ENCODE peak calls at places on chromosomes 16 and 17, in five cellular contexts. One of them, this sample, is unnamed.

GRCh38 chr17:71632328-71632727 is 488.5 kb upstream of the SOX9 start:
- DNase-seq in cardiac fibroblast: peak; percentile 5
- DNase-seq in CD8-positive, alpha-beta T cell: no peak
- DNase-seq in epithelial cell of proximal tubule: no peak
- DNase-seq in astrocyte of the cerebellum: peak; percentile 26
- DNase-seq in this sample: peak; percentile 48

GRCh38 chr17:73017653-73018052 is 74.8 kb downstream of the SLC39A11 start:
- DNase-seq in cardiac fibroblast: peak; percentile 29
- DNase-seq in CD8-positive, alpha-beta T cell: no peak
- DNase-seq in epithelial cell of proximal tubule: no peak
- DNase-seq in astrocyte of the cerebellum: no peak
- DNase-seq in this sample: no peak

GRCh38 chr17:72136692-72137550 is 16.1 kb downstream of the SOX9 start:
- DNase-seq in cardiac fibroblast: no peak
- DNase-seq in CD8-positive, alpha-beta T cell: no peak
- DNase-seq in epithelial cell of proximal tubule: peak; percentile 70
- DNase-seq in astrocyte of the cerebellum: no peak
- DNase-seq in this sample: peak; percentile 93

GRCh38 chr17:46774108-46774737 is 44.3 kb downstream of the WNT3 start:
- DNase-seq in cardiac fibroblast: no peak
- DNase-seq in CD8-positive, alpha-beta T cell: no peak
- DNase-seq in epithelial cell of proximal tubule: no peak
- DNase-seq in astrocyte of the cerebellum: no peak
- DNase-seq in this sample: no peak

GRCh38 chr17:37488009-37488604 is 1.6 kb upstream of the DUSP14 start:
- DNase-seq in cardiac fibroblast: peak; percentile 96
- DNase-seq in CD8-positive, alpha-beta T cell: no peak
- DNase-seq in epithelial cell of proximal tubule: peak; percentile 96
- DNase-seq in astrocyte of the cerebellum: peak; percentile 87
- DNase-seq in this sample: peak; percentile 86

GRCh38 chr16:28104404-28104803 is 40.9 kb upstream of the GSG1L start:
- DNase-seq in cardiac fibroblast: no peak
- DNase-seq in CD8-positive, alpha-beta T cell: no peak
- DNase-seq in epithelial cell of proximal tubule: no peak
- DNase-seq in astrocyte of the cerebellum: no peak
- DNase-seq in this sample: no peak

GRCh38 chr16:58109330-58109729 is 19.9 kb downstream of the CFAP20 start:
- DNase-seq in cardiac fibroblast: no peak
- DNase-seq in CD8-positive, alpha-beta T cell: no peak
- DNase-seq in epithelial cell of proximal tubule: no peak
- DNase-seq in astrocyte of the cerebellum: no peak
- DNase-seq in this sample: no peak

GRCh38 chr17:74569392-74570003 is 2.2 kb upstream of the CD300H start:
- DNase-seq in cardiac fibroblast: peak; percentile 97
- DNase-seq in CD8-positive, alpha-beta T cell: no peak
- DNase-seq in epithelial cell of proximal tubule: peak; percentile 81
- DNase-seq in astrocyte of the cerebellum: peak; percentile 92
- DNase-seq in this sample: peak; percentile 78

GRCh38 chr16:11668590-11669379 is 530 bp downstream of the SNN start:
- DNase-seq in cardiac fibroblast: no peak
- DNase-seq in CD8-positive, alpha-beta T cell: no peak
- DNase-seq in epithelial cell of proximal tubule: no peak
- DNase-seq in astrocyte of the cerebellum: no peak
- DNase-seq in this sample: no peak

GRCh38 chr16:6068063-6068462 is 970.5 kb upstream of the EEF2KMT start:
- DNase-seq in cardiac fibroblast: no peak
- DNase-seq in CD8-positive, alpha-beta T cell: no peak
- DNase-seq in epithelial cell of proximal tubule: no peak
- DNase-seq in astrocyte of the cerebellum: no peak
- DNase-seq in this sample: no peak

GRCh38 chr16:24146523-24146922 is 109.6 kb upstream of the CACNG3 start:
- DNase-seq in cardiac fibroblast: no peak
- DNase-seq in CD8-positive, alpha-beta T cell: no peak
- DNase-seq in epithelial cell of proximal tubule: no peak
- DNase-seq in astrocyte of the cerebellum: no peak
- DNase-seq in this sample: no peak

GRCh38 chr16:74035816-74036215 is 260.8 kb upstream of the PSMD7 start:
- DNase-seq in cardiac fibroblast: peak; percentile 1
- DNase-seq in CD8-positive, alpha-beta T cell: no peak
- DNase-seq in epithelial cell of proximal tubule: no peak
- DNase-seq in astrocyte of the cerebellum: no peak
- DNase-seq in this sample: peak; percentile 4

GRCh38 chr17:68437979-68438877 is 19.1 kb downstream of the WIPI1 start:
- DNase-seq in cardiac fibroblast: peak; percentile 55
- DNase-seq in CD8-positive, alpha-beta T cell: peak; percentile 53
- DNase-seq in epithelial cell of proximal tubule: no peak
- DNase-seq in astrocyte of the cerebellum: no peak
- DNase-seq in this sample: no peak

GRCh38 chr16:24701521-24701951 is 27.9 kb upstream of the TNRC6A start:
- DNase-seq in cardiac fibroblast: peak; percentile 85
- DNase-seq in CD8-positive, alpha-beta T cell: no peak
- DNase-seq in epithelial cell of proximal tubule: no peak
- DNase-seq in astrocyte of the cerebellum: peak; percentile 38
- DNase-seq in this sample: no peak

GRCh38 chr17:4988168-4988567 is 693 bp upstream of the CAMTA2 start:
- DNase-seq in cardiac fibroblast: no peak
- DNase-seq in CD8-positive, alpha-beta T cell: peak; percentile 10
- DNase-seq in epithelial cell of proximal tubule: no peak
- DNase-seq in astrocyte of the cerebellum: no peak
- DNase-seq in this sample: no peak

GRCh38 chr17:28841901-28842281 is 699 bp downstream of the FAM222B start:
- DNase-seq in cardiac fibroblast: no peak
- DNase-seq in CD8-positive, alpha-beta T cell: no peak
- DNase-seq in epithelial cell of proximal tubule: no peak
- DNase-seq in astrocyte of the cerebellum: no peak
- DNase-seq in this sample: no peak

GRCh38 chr17:8719291-8720246 is 25.1 kb downstream of the CCDC42 start:
- DNase-seq in cardiac fibroblast: no peak
- DNase-seq in CD8-positive, alpha-beta T cell: no peak
- DNase-seq in epithelial cell of proximal tubule: no peak
- DNase-seq in astrocyte of the cerebellum: no peak
- DNase-seq in this sample: no peak

GRCh38 chr16:75319513-75320401 is 68.3 kb upstream of the BCAR1 start:
- DNase-seq in cardiac fibroblast: peak; percentile 87
- DNase-seq in CD8-positive, alpha-beta T cell: no peak
- DNase-seq in epithelial cell of proximal tubule: peak; percentile 30
- DNase-seq in astrocyte of the cerebellum: peak; percentile 90
- DNase-seq in this sample: peak; percentile 27

GRCh38 chr17:30084773-30085172 is 31.8 kb upstream of the NSRP1 start:
- DNase-seq in cardiac fibroblast: no peak
- DNase-seq in CD8-positive, alpha-beta T cell: no peak
- DNase-seq in epithelial cell of proximal tubule: no peak
- DNase-seq in astrocyte of the cerebellum: no peak
- DNase-seq in this sample: no peak

GRCh38 chr17:15404116-15404730 is 62.8 kb upstream of the TEKT3 start:
- DNase-seq in cardiac fibroblast: peak; percentile 59
- DNase-seq in CD8-positive, alpha-beta T cell: no peak
- DNase-seq in epithelial cell of proximal tubule: no peak
- DNase-seq in astrocyte of the cerebellum: no peak
- DNase-seq in this sample: no peak

GRCh38 chr16:28108590-28109247 is 45.2 kb upstream of the GSG1L start:
- DNase-seq in cardiac fibroblast: no peak
- DNase-seq in CD8-positive, alpha-beta T cell: no peak
- DNase-seq in epithelial cell of proximal tubule: no peak
- DNase-seq in astrocyte of the cerebellum: no peak
- DNase-seq in this sample: no peak

GRCh38 chr17:78378225-78379133 is at the start of gene PGS1:
- DNase-seq in cardiac fibroblast: peak; percentile 80
- DNase-seq in CD8-positive, alpha-beta T cell: peak; percentile 84
- DNase-seq in epithelial cell of proximal tubule: no peak
- DNase-seq in astrocyte of the cerebellum: no peak
- DNase-seq in this sample: peak; percentile 80
- H3K4me3 ChIP-seq in cardiac fibroblast: peak within 1 kb of the TSS; percentile 93
- H3K4me3 ChIP-seq in CD8-positive, alpha-beta T cell: peak within 1 kb of the TSS; percentile 91
- H3K4me3 ChIP-seq in epithelial cell of proximal tubule: peak within 1 kb of the TSS; percentile 82
- H3K4me3 ChIP-seq in astrocyte of the cerebellum: peak within 1 kb of the TSS; percentile 75
- H3K4me3 ChIP-seq in this sample: peak within 1 kb of the TSS; percentile 84

GRCh38 chr16:89491238-89491869 is 993 bp upstream of the ANKRD11 start:
- DNase-seq in cardiac fibroblast: no peak
- DNase-seq in CD8-positive, alpha-beta T cell: no peak
- DNase-seq in epithelial cell of proximal tubule: no peak
- DNase-seq in astrocyte of the cerebellum: no peak
- DNase-seq in this sample: no peak

GRCh38 chr16:89490386-89491237 is at the start of gene ANKRD11:
- DNase-seq in cardiac fibroblast: peak; percentile 100
- DNase-seq in CD8-positive, alpha-beta T cell: peak; percentile 98
- DNase-seq in epithelial cell of proximal tubule: peak; percentile 95
- DNase-seq in astrocyte of the cerebellum: peak; percentile 99
- DNase-seq in this sample: peak; percentile 100

GRCh38 chr16:89491974-89492687 is 1.8 kb upstream of the ANKRD11 start:
- DNase-seq in cardiac fibroblast: no peak
- DNase-seq in CD8-positive, alpha-beta T cell: no peak
- DNase-seq in epithelial cell of proximal tubule: no peak
- DNase-seq in astrocyte of the cerebellum: no peak
- DNase-seq in this sample: no peak

GRCh38 chr16:89489040-89489721 is 1.2 kb downstream of the ANKRD11 start:
- DNase-seq in cardiac fibroblast: peak; percentile 98
- DNase-seq in CD8-positive, alpha-beta T cell: peak; percentile 81
- DNase-seq in epithelial cell of proximal tubule: peak; percentile 67
- DNase-seq in astrocyte of the cerebellum: peak; percentile 87
- DNase-seq in this sample: peak; percentile 93

GRCh38 chr16:89489731-89490385 is 503 bp downstream of the ANKRD11 start:
- DNase-seq in cardiac fibroblast: no peak
- DNase-seq in CD8-positive, alpha-beta T cell: no peak
- DNase-seq in epithelial cell of proximal tubule: no peak
- DNase-seq in astrocyte of the cerebellum: no peak
- DNase-seq in this sample: no peak
- H3K4me3 ChIP-seq in cardiac fibroblast: peak overlapping the region; percentile 73
- H3K4me3 ChIP-seq in CD8-positive, alpha-beta T cell: peak overlapping the region; percentile 63
- H3K4me3 ChIP-seq in epithelial cell of proximal tubule: peak overlapping the region; percentile 69
- H3K4me3 ChIP-seq in astrocyte of the cerebellum: peak overlapping the region; percentile 65
- H3K4me3 ChIP-seq in this sample: peak overlapping the region; percentile 46

GRCh38 chr16:3067929-3068288 is 2.5 kb downstream of the IL32 start:
- DNase-seq in cardiac fibroblast: no peak
- DNase-seq in CD8-positive, alpha-beta T cell: no peak
- DNase-seq in epithelial cell of proximal tubule: no peak
- DNase-seq in astrocyte of the cerebellum: no peak
- DNase-seq in this sample: no peak
- H3K4me3 ChIP-seq in cardiac fibroblast: no peak overlapping the region
- H3K4me3 ChIP-seq in CD8-positive, alpha-beta T cell: peak overlapping the region; percentile 100
- H3K4me3 ChIP-seq in epithelial cell of proximal tubule: no peak overlapping the region
- H3K4me3 ChIP-seq in astrocyte of the cerebellum: no peak overlapping the region
- H3K4me3 ChIP-seq in this sample: no peak overlapping the region

GRCh38 chr17:50163846-50164696 is 1.7 kb upstream of the SGCA start:
- DNase-seq in cardiac fibroblast: no peak
- DNase-seq in CD8-positive, alpha-beta T cell: no peak
- DNase-seq in epithelial cell of proximal tubule: no peak
- DNase-seq in astrocyte of the cerebellum: no peak
- DNase-seq in this sample: no peak

GRCh38 chr17:50162466-50163254 is 3.1 kb upstream of the SGCA start:
- DNase-seq in cardiac fibroblast: no peak
- DNase-seq in CD8-positive, alpha-beta T cell: no peak
- DNase-seq in epithelial cell of proximal tubule: no peak
- DNase-seq in astrocyte of the cerebellum: no peak
- DNase-seq in this sample: no peak

GRCh38 chr17:50161023-50161910 is 4.5 kb upstream of the SGCA start:
- DNase-seq in cardiac fibroblast: peak; percentile 93
- DNase-seq in CD8-positive, alpha-beta T cell: peak; percentile 93
- DNase-seq in epithelial cell of proximal tubule: no peak
- DNase-seq in astrocyte of the cerebellum: peak; percentile 71
- DNase-seq in this sample: peak; percentile 88

GRCh38 chr17:50164697-50164988 is 1.2 kb upstream of the SGCA start:
- DNase-seq in cardiac fibroblast: no peak
- DNase-seq in CD8-positive, alpha-beta T cell: no peak
- DNase-seq in epithelial cell of proximal tubule: no peak
- DNase-seq in astrocyte of the cerebellum: no peak
- DNase-seq in this sample: no peak

GRCh38 chr17:50161911-50162288 is 3.9 kb upstream of the SGCA start:
- DNase-seq in cardiac fibroblast: no peak
- DNase-seq in CD8-positive, alpha-beta T cell: no peak
- DNase-seq in epithelial cell of proximal tubule: no peak
- DNase-seq in astrocyte of the cerebellum: no peak
- DNase-seq in this sample: no peak
- H3K4me3 ChIP-seq in cardiac fibroblast: no peak overlapping the region
- H3K4me3 ChIP-seq in CD8-positive, alpha-beta T cell: peak overlapping the region; percentile 24
- H3K4me3 ChIP-seq in epithelial cell of proximal tubule: no peak overlapping the region
- H3K4me3 ChIP-seq in astrocyte of the cerebellum: peak overlapping the region; percentile 50
- H3K4me3 ChIP-seq in this sample: no peak overlapping the region

GRCh38 chr16:29898786-29899515 is 399 bp downstream of the SEZ6L2 start:
- DNase-seq in cardiac fibroblast: no peak
- DNase-seq in CD8-positive, alpha-beta T cell: no peak
- DNase-seq in epithelial cell of proximal tubule: no peak
- DNase-seq in astrocyte of the cerebellum: no peak
- DNase-seq in this sample: no peak

GRCh38 chr16:29899516-29900101 is at the start of gene SEZ6L2:
- DNase-seq in cardiac fibroblast: peak; percentile 95
- DNase-seq in CD8-positive, alpha-beta T cell: peak; percentile 76
- DNase-seq in epithelial cell of proximal tubule: peak; percentile 70
- DNase-seq in astrocyte of the cerebellum: peak; percentile 35
- DNase-seq in this sample: peak; percentile 96

GRCh38 chr16:29900102-29900887 is at the start of gene ASPHD1:
- DNase-seq in cardiac fibroblast: peak; percentile 88
- DNase-seq in CD8-positive, alpha-beta T cell: no peak
- DNase-seq in epithelial cell of proximal tubule: peak; percentile 52
- DNase-seq in astrocyte of the cerebellum: no peak
- DNase-seq in this sample: peak; percentile 83

GRCh38 chr16:29901607-29901945 is 1.3 kb downstream of the ASPHD1 start:
- DNase-seq in cardiac fibroblast: no peak
- DNase-seq in CD8-positive, alpha-beta T cell: no peak
- DNase-seq in epithelial cell of proximal tubule: no peak
- DNase-seq in astrocyte of the cerebellum: no peak
- DNase-seq in this sample: no peak

GRCh38 chr16:29900888-29901606 is 759 bp downstream of the ASPHD1 start:
- DNase-seq in cardiac fibroblast: no peak
- DNase-seq in CD8-positive, alpha-beta T cell: no peak
- DNase-seq in epithelial cell of proximal tubule: no peak
- DNase-seq in astrocyte of the cerebellum: no peak
- DNase-seq in this sample: no peak
- H3K4me3 ChIP-seq in cardiac fibroblast: peak overlapping the region; percentile 67
- H3K4me3 ChIP-seq in CD8-positive, alpha-beta T cell: no peak overlapping the region
- H3K4me3 ChIP-seq in epithelial cell of proximal tubule: peak overlapping the region; percentile 63
- H3K4me3 ChIP-seq in astrocyte of the cerebellum: peak overlapping the region; percentile 55
- H3K4me3 ChIP-seq in this sample: peak overlapping the region; percentile 68

GRCh38 chr16:50548659-50549560 is 714 bp downstream of the NKD1 start:
- DNase-seq in cardiac fibroblast: peak; percentile 10
- DNase-seq in CD8-positive, alpha-beta T cell: peak; percentile 39
- DNase-seq in epithelial cell of proximal tubule: no peak
- DNase-seq in astrocyte of the cerebellum: no peak
- DNase-seq in this sample: peak; percentile 20
- H3K4me3 ChIP-seq in cardiac fibroblast: peak overlapping the region; percentile 36
- H3K4me3 ChIP-seq in CD8-positive, alpha-beta T cell: peak overlapping the region; percentile 48
- H3K4me3 ChIP-seq in epithelial cell of proximal tubule: peak overlapping the region; percentile 31
- H3K4me3 ChIP-seq in astrocyte of the cerebellum: peak overlapping the region; percentile 47
- H3K4me3 ChIP-seq in this sample: peak overlapping the region; percentile 33

DNA sequence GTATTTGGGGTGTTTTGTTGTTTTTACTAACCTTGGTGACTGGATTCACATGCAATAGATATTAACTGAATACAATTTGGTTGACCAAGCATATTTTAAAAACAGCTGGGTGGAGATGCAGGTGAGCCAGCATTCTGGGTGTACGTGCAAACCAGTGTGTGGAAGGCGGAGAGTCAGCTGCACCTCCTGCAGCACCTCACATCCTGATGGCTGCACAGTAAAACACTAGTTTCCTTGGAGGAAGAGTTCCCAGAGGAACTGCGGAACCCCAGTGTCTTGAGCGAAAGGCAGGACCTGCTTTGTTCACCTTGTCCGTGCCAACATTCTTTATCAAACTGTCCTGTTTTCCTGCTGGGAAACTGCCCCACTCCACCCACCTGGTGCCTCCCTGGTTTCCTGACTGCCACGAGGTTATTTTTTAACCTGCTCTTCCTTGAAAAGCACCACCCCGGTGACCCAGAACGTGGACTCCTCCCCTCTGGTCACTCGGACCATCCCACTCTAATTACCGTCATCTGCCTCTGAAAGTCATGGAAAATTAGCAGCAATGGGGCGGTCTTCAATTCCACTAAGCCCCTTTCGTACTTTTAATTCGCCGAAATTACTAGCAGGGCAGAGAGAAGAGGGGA is 1.0 kb upstream of the YPEL2 start:
- DNase-seq in cardiac fibroblast: no peak
- DNase-seq in CD8-positive, alpha-beta T cell: no peak
- DNase-seq in epithelial cell of proximal tubule: peak; percentile 83
- DNase-seq in astrocyte of the cerebellum: no peak
- DNase-seq in this sample: no peak
- H3K4me3 ChIP-seq in cardiac fibroblast: peak overlapping the region; percentile 16
- H3K4me3 ChIP-seq in CD8-positive, alpha-beta T cell: no peak overlapping the region
- H3K4me3 ChIP-seq in epithelial cell of proximal tubule: peak overlapping the region; percentile 86
- H3K4me3 ChIP-seq in astrocyte of the cerebellum: no peak overlapping the region
- H3K4me3 ChIP-seq in this sample: no peak overlapping the region